ENCODE peak calls at places on chromosomes 3 and 15, in seven cellular contexts. One of them, this sample, is unnamed. For H3K4me1, the result is how much of the 10 kb centered on the place peaks cover.

GRCh38 chr3:150096700-150097587 is 126.2 kb upstream of the PFN2 start:
- DNase-seq in ovary: no peak
- DNase-seq in heart left ventricle: no peak
- DNase-seq in sigmoid colon: no peak
- DNase-seq in A549: no peak
- DNase-seq in stomach: no peak
- DNase-seq in thyroid gland: no peak
- DNase-seq in this sample: no peak

GRCh38 chr3:110533089-110533488 is 538.5 kb upstream of the NECTIN3 start:
- DNase-seq in stomach: no peak
- DNase-seq in ovary: no peak
- DNase-seq in A549: no peak
- DNase-seq in sigmoid colon: no peak
- DNase-seq in heart left ventricle: no peak
- DNase-seq in thyroid gland: peak
- DNase-seq in this sample: peak

GRCh38 chr3:69740103-69741021 is 1.1 kb downstream of the MITF start:
- DNase-seq in A549: no peak
- DNase-seq in thyroid gland: peak
- DNase-seq in sigmoid colon: peak
- DNase-seq in stomach: peak
- DNase-seq in ovary: peak
- DNase-seq in heart left ventricle: peak
- DNase-seq in this sample: peak

GRCh38 chr15:20340931-20341661 is 200.5 kb downstream of the GOLGA6L6 start:
- DNase-seq in heart left ventricle: peak
- DNase-seq in stomach: peak
- DNase-seq in sigmoid colon: peak
- DNase-seq in A549: no peak
- DNase-seq in ovary: peak
- DNase-seq in thyroid gland: peak
- DNase-seq in this sample: peak

GRCh38 chr3:50323092-50323600 is 601 bp upstream of the HYAL2 start:
- DNase-seq in sigmoid colon: no peak
- DNase-seq in heart left ventricle: peak
- DNase-seq in stomach: no peak
- DNase-seq in A549: no peak
- DNase-seq in ovary: peak
- DNase-seq in thyroid gland: no peak
- DNase-seq in this sample: no peak

GRCh38 chr3:82587174-82587573 is 825.7 kb upstream of the GBE1 start:
- DNase-seq in heart left ventricle: no peak
- DNase-seq in thyroid gland: no peak
- DNase-seq in ovary: no peak
- DNase-seq in sigmoid colon: no peak
- DNase-seq in stomach: no peak
- DNase-seq in A549: no peak
- DNase-seq in this sample: no peak

GRCh38 chr15:38554354-38554753 is 10.3 kb downstream of the RASGRP1 start:
- DNase-seq in ovary: no peak
- DNase-seq in heart left ventricle: no peak
- DNase-seq in sigmoid colon: no peak
- DNase-seq in stomach: no peak
- DNase-seq in thyroid gland: no peak
- DNase-seq in A549: no peak
- DNase-seq in this sample: peak

GRCh38 chr3:182811269-182811596 is 17.9 kb downstream of the ATP11B start:
- DNase-seq in A549: no peak
- DNase-seq in ovary: no peak
- DNase-seq in sigmoid colon: no peak
- DNase-seq in stomach: no peak
- DNase-seq in thyroid gland: no peak
- DNase-seq in heart left ventricle: no peak
- DNase-seq in this sample: no peak

GRCh38 chr3:12948891-12949711 is 107.7 kb upstream of the RPL32 start:
- DNase-seq in A549: no peak
- DNase-seq in thyroid gland: no peak
- DNase-seq in sigmoid colon: no peak
- DNase-seq in heart left ventricle: no peak
- DNase-seq in stomach: no peak
- DNase-seq in ovary: no peak
- DNase-seq in this sample: no peak

GRCh38 chr3:112615942-112616731 is 24.8 kb downstream of the CCDC80 start:
- DNase-seq in stomach: no peak
- DNase-seq in ovary: no peak
- DNase-seq in A549: no peak
- DNase-seq in heart left ventricle: no peak
- DNase-seq in sigmoid colon: no peak
- DNase-seq in thyroid gland: no peak
- DNase-seq in this sample: no peak

GRCh38 chr15:31476411-31476810 is 149.8 kb downstream of the KLF13 start:
- DNase-seq in stomach: no peak
- DNase-seq in ovary: no peak
- DNase-seq in sigmoid colon: peak
- DNase-seq in A549: no peak
- DNase-seq in heart left ventricle: no peak
- DNase-seq in thyroid gland: no peak
- DNase-seq in this sample: peak

GRCh38 chr3:9098716-9099675 is 135.7 kb upstream of the RAD18 start:
- DNase-seq in heart left ventricle: no peak
- DNase-seq in sigmoid colon: no peak
- DNase-seq in ovary: peak
- DNase-seq in A549: no peak
- DNase-seq in stomach: no peak
- DNase-seq in thyroid gland: no peak
- DNase-seq in this sample: no peak

GRCh38 chr3:197331131-197331530 is 32.7 kb upstream of the DLG1 start:
- DNase-seq in A549: no peak
- DNase-seq in ovary: no peak
- DNase-seq in stomach: no peak
- DNase-seq in sigmoid colon: no peak
- DNase-seq in thyroid gland: no peak
- DNase-seq in heart left ventricle: no peak
- DNase-seq in this sample: no peak
- TF ChIP-seq CTCF in A549: no peak
- TF ChIP-seq CTCF in ovary: no peak
- TF ChIP-seq CTCF in stomach: no peak
- TF ChIP-seq CTCF in sigmoid colon: no peak
- TF ChIP-seq CTCF in thyroid gland: no peak
- TF ChIP-seq CTCF in heart left ventricle: no peak
- TF ChIP-seq CTCF in this sample: no peak

GRCh38 chr3:45995370-45996192 is at the start of gene FYCO1:
- DNase-seq in stomach: peak
- DNase-seq in heart left ventricle: peak
- DNase-seq in sigmoid colon: peak
- DNase-seq in ovary: peak
- DNase-seq in thyroid gland: peak
- DNase-seq in A549: peak
- DNase-seq in this sample: peak
- TF ChIP-seq POLR2A in stomach: peak
- TF ChIP-seq POLR2A in heart left ventricle: no peak
- TF ChIP-seq POLR2A in sigmoid colon: peak
- TF ChIP-seq POLR2A in ovary: peak
- TF ChIP-seq POLR2A in thyroid gland: no peak
- TF ChIP-seq POLR2A in A549: peak
- TF ChIP-seq POLR2A in this sample: no peak

GRCh38 chr3:197510642-197511018 is 45.1 kb downstream of the BDH1 start:
- DNase-seq in stomach: no peak
- DNase-seq in sigmoid colon: no peak
- DNase-seq in thyroid gland: no peak
- DNase-seq in A549: no peak
- DNase-seq in heart left ventricle: no peak
- DNase-seq in ovary: no peak
- DNase-seq in this sample: no peak
- H3K4me1 ChIP-seq in stomach: under half
- H3K4me1 ChIP-seq in sigmoid colon: under half
- H3K4me1 ChIP-seq in thyroid gland: under half
- H3K4me1 ChIP-seq in A549: under half
- H3K4me1 ChIP-seq in heart left ventricle: under half
- H3K4me1 ChIP-seq in ovary: under half
- H3K4me1 ChIP-seq in this sample: under half

DNA sequence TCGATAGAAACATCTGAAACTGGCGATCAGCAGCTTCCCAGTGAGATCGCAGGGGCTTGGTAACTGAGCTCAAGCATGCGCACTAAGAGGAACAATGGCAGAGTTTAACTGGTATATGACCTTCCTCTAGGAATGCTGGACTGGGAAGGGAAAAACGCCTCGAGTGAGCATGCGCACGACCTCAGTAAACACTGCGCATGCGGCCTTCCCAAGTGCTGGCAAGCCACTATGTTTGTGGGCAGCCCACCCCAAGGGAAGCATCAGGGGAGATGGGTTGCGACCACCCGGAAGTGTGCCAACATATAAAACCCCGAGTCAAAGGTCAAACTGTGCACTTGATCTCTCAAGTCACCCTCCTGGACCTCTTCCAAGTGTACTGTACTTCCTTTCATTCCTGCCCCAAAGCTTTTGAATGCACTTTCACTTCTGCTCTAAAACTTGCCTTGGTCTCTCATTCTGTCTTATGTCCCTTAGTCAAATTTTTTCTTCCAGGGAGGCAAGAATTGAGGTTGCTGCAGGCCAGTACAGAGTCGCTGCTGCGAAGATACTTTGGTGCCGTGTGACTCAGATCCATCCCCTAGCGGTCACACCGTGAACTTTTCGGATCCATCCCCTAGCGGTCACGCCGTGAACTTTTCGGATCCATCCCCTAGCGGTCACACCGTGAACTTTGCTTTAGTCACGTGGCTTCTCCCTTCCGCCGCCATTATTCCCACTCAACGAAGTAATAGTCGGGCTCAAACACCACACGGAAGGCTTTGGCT is 243.3 kb downstream of the FAM43A start:
- DNase-seq in heart left ventricle: peak
- DNase-seq in sigmoid colon: no peak
- DNase-seq in stomach: no peak
- DNase-seq in thyroid gland: peak
- DNase-seq in A549: no peak
- DNase-seq in ovary: no peak
- DNase-seq in this sample: peak
- TF ChIP-seq CTCF in heart left ventricle: peak
- TF ChIP-seq CTCF in sigmoid colon: peak
- TF ChIP-seq CTCF in stomach: peak
- TF ChIP-seq CTCF in thyroid gland: no peak
- TF ChIP-seq CTCF in A549: no peak
- TF ChIP-seq CTCF in ovary: no peak
- TF ChIP-seq CTCF in this sample: peak

GRCh38 chr15:70704166-70704565 is 59.2 kb downstream of the UACA start:
- DNase-seq in heart left ventricle: no peak
- DNase-seq in A549: no peak
- DNase-seq in sigmoid colon: no peak
- DNase-seq in stomach: no peak
- DNase-seq in ovary: no peak
- DNase-seq in thyroid gland: no peak
- DNase-seq in this sample: no peak

GRCh38 chr15:70703483-70703882 is 59.9 kb downstream of the UACA start:
- DNase-seq in ovary: no peak
- DNase-seq in sigmoid colon: no peak
- DNase-seq in heart left ventricle: no peak
- DNase-seq in A549: no peak
- DNase-seq in thyroid gland: no peak
- DNase-seq in stomach: no peak
- DNase-seq in this sample: peak

GRCh38 chr15:70703066-70703465 is 60.3 kb downstream of the UACA start:
- DNase-seq in sigmoid colon: no peak
- DNase-seq in ovary: no peak
- DNase-seq in A549: no peak
- DNase-seq in heart left ventricle: no peak
- DNase-seq in stomach: no peak
- DNase-seq in thyroid gland: no peak
- DNase-seq in this sample: no peak

GRCh38 chr15:70702584-70702983 is 60.8 kb downstream of the UACA start:
- DNase-seq in thyroid gland: no peak
- DNase-seq in A549: no peak
- DNase-seq in stomach: no peak
- DNase-seq in heart left ventricle: no peak
- DNase-seq in ovary: no peak
- DNase-seq in sigmoid colon: no peak
- DNase-seq in this sample: no peak

GRCh38 chr15:70701891-70702568 is 61.3 kb downstream of the UACA start:
- DNase-seq in stomach: no peak
- DNase-seq in thyroid gland: no peak
- DNase-seq in ovary: no peak
- DNase-seq in sigmoid colon: no peak
- DNase-seq in A549: peak
- DNase-seq in heart left ventricle: peak
- DNase-seq in this sample: peak
- TF ChIP-seq POLR2A in stomach: no peak
- TF ChIP-seq POLR2A in thyroid gland: no peak
- TF ChIP-seq POLR2A in ovary: no peak
- TF ChIP-seq POLR2A in sigmoid colon: peak
- TF ChIP-seq POLR2A in A549: no peak
- TF ChIP-seq POLR2A in heart left ventricle: no peak
- TF ChIP-seq POLR2A in this sample: peak

GRCh38 chr3:14536837-14537589 is 3.1 kb downstream of the GRIP2 start:
- DNase-seq in thyroid gland: no peak
- DNase-seq in sigmoid colon: no peak
- DNase-seq in ovary: no peak
- DNase-seq in stomach: no peak
- DNase-seq in A549: no peak
- DNase-seq in heart left ventricle: no peak
- DNase-seq in this sample: no peak
- H3K4me1 ChIP-seq in thyroid gland: under half
- H3K4me1 ChIP-seq in sigmoid colon: under half
- H3K4me1 ChIP-seq in ovary: under half
- H3K4me1 ChIP-seq in stomach: under half
- H3K4me1 ChIP-seq in A549: under half
- H3K4me1 ChIP-seq in heart left ventricle: half or more
- H3K4me1 ChIP-seq in this sample: under half

GRCh38 chr15:41115088-41115651 is 910 bp downstream of the INO80 start:
- DNase-seq in thyroid gland: no peak
- DNase-seq in A549: no peak
- DNase-seq in ovary: no peak
- DNase-seq in sigmoid colon: no peak
- DNase-seq in heart left ventricle: no peak
- DNase-seq in stomach: no peak
- DNase-seq in this sample: no peak
- TF ChIP-seq CTCF in thyroid gland: no peak
- TF ChIP-seq CTCF in A549: no peak
- TF ChIP-seq CTCF in ovary: no peak
- TF ChIP-seq CTCF in sigmoid colon: no peak
- TF ChIP-seq CTCF in heart left ventricle: no peak
- TF ChIP-seq CTCF in stomach: no peak
- TF ChIP-seq CTCF in this sample: no peak

GRCh38 chr15:90880381-90881145 is 3.7 kb upstream of the FES start:
- DNase-seq in ovary: no peak
- DNase-seq in A549: no peak
- DNase-seq in sigmoid colon: no peak
- DNase-seq in stomach: no peak
- DNase-seq in thyroid gland: no peak
- DNase-seq in heart left ventricle: no peak
- DNase-seq in this sample: no peak
- TF ChIP-seq POLR2A in ovary: no peak
- TF ChIP-seq POLR2A in A549: no peak
- TF ChIP-seq POLR2A in sigmoid colon: no peak
- TF ChIP-seq POLR2A in stomach: no peak
- TF ChIP-seq POLR2A in thyroid gland: no peak
- TF ChIP-seq POLR2A in heart left ventricle: no peak
- TF ChIP-seq POLR2A in this sample: no peak

GRCh38 chr15:43406192-43406591 is 35.3 kb downstream of the TUBGCP4 start:
- DNase-seq in ovary: no peak
- DNase-seq in heart left ventricle: no peak
- DNase-seq in sigmoid colon: no peak
- DNase-seq in thyroid gland: no peak
- DNase-seq in A549: no peak
- DNase-seq in stomach: no peak
- DNase-seq in this sample: no peak
- H3K4me1 ChIP-seq in ovary: under half
- H3K4me1 ChIP-seq in heart left ventricle: under half
- H3K4me1 ChIP-seq in sigmoid colon: under half
- H3K4me1 ChIP-seq in thyroid gland: under half
- H3K4me1 ChIP-seq in A549: under half
- H3K4me1 ChIP-seq in stomach: under half
- H3K4me1 ChIP-seq in this sample: under half

GRCh38 chr3:64262574-64263114 is 37.4 kb upstream of the PRICKLE2 start:
- DNase-seq in sigmoid colon: no peak
- DNase-seq in heart left ventricle: no peak
- DNase-seq in A549: no peak
- DNase-seq in stomach: no peak
- DNase-seq in ovary: no peak
- DNase-seq in thyroid gland: no peak
- DNase-seq in this sample: no peak
- TF ChIP-seq CTCF in sigmoid colon: no peak
- TF ChIP-seq CTCF in heart left ventricle: no peak
- TF ChIP-seq CTCF in A549: no peak
- TF ChIP-seq CTCF in stomach: no peak
- TF ChIP-seq CTCF in ovary: no peak
- TF ChIP-seq CTCF in thyroid gland: no peak
- TF ChIP-seq CTCF in this sample: no peak

This sample was measured in testis.